ENCODE peak calls at places on chromosomes 13 and 19, in ten cellular contexts. One of them, this sample, is unnamed.

GRCh38 chr13:110113284-110113764 is 193.6 kb downstream of the COL4A1 start:
- DNase-seq in stimulated activated CD4-positive, alpha-beta T cell treated with anti-CD3 and anti-CD28 coated beads, Interleukin-1b, Interleukin-23, amount 100 ng/mL, for 4 hours: no peak
- DNase-seq in endodermal cell: no peak
- DNase-seq in globus pallidus: no peak
- DNase-seq in AG08395: peak; percentile 62
- DNase-seq in activated naive CD4-positive, alpha-beta T cell treated with anti-CD3 and anti-CD28 coated beads, Interleukin-2, amount 50 U/mL, for 72 hours: no peak
- DNase-seq in AG08396: peak; percentile 76
- DNase-seq in central memory CD8-positive, alpha-beta T cell: no peak
- DNase-seq in fibroblast of lung: peak; percentile 84
- DNase-seq in kidney epithelial cell: no peak
- DNase-seq in this sample: no peak

GRCh38 chr13:91540157-91540736 is 141.8 kb downstream of the GPC5 start:
- DNase-seq in globus pallidus: no peak
- DNase-seq in fibroblast of lung: no peak
- DNase-seq in kidney epithelial cell: no peak
- DNase-seq in central memory CD8-positive, alpha-beta T cell: no peak
- DNase-seq in stimulated activated CD4-positive, alpha-beta T cell treated with anti-CD3 and anti-CD28 coated beads, Interleukin-1b, Interleukin-23, amount 100 ng/mL, for 4 hours: no peak
- DNase-seq in endodermal cell: no peak
- DNase-seq in AG08396: no peak
- DNase-seq in activated naive CD4-positive, alpha-beta T cell treated with anti-CD3 and anti-CD28 coated beads, Interleukin-2, amount 50 U/mL, for 72 hours: no peak
- DNase-seq in AG08395: no peak
- DNase-seq in this sample: no peak

GRCh38 chr13:108786578-108787100 is 157.2 kb downstream of the MYO16 start:
- DNase-seq in central memory CD8-positive, alpha-beta T cell: no peak
- DNase-seq in activated naive CD4-positive, alpha-beta T cell treated with anti-CD3 and anti-CD28 coated beads, Interleukin-2, amount 50 U/mL, for 72 hours: no peak
- DNase-seq in globus pallidus: no peak
- DNase-seq in endodermal cell: no peak
- DNase-seq in kidney epithelial cell: no peak
- DNase-seq in AG08395: no peak
- DNase-seq in stimulated activated CD4-positive, alpha-beta T cell treated with anti-CD3 and anti-CD28 coated beads, Interleukin-1b, Interleukin-23, amount 100 ng/mL, for 4 hours: no peak
- DNase-seq in AG08396: no peak
- DNase-seq in fibroblast of lung: no peak
- DNase-seq in this sample: no peak

GRCh38 chr13:109630281-109630680 is 156.1 kb downstream of the IRS2 start:
- DNase-seq in fibroblast of lung: no peak
- DNase-seq in AG08396: no peak
- DNase-seq in globus pallidus: no peak
- DNase-seq in AG08395: no peak
- DNase-seq in central memory CD8-positive, alpha-beta T cell: no peak
- DNase-seq in activated naive CD4-positive, alpha-beta T cell treated with anti-CD3 and anti-CD28 coated beads, Interleukin-2, amount 50 U/mL, for 72 hours: no peak
- DNase-seq in endodermal cell: no peak
- DNase-seq in stimulated activated CD4-positive, alpha-beta T cell treated with anti-CD3 and anti-CD28 coated beads, Interleukin-1b, Interleukin-23, amount 100 ng/mL, for 4 hours: no peak
- DNase-seq in kidney epithelial cell: no peak
- DNase-seq in this sample: no peak

GRCh38 chr19:18522124-18522861 is 423 bp upstream of the ELL start:
- DNase-seq in kidney epithelial cell: peak; percentile 98
- DNase-seq in fibroblast of lung: peak; percentile 100
- DNase-seq in central memory CD8-positive, alpha-beta T cell: peak; percentile 100
- DNase-seq in globus pallidus: peak; percentile 100
- DNase-seq in stimulated activated CD4-positive, alpha-beta T cell treated with anti-CD3 and anti-CD28 coated beads, Interleukin-1b, Interleukin-23, amount 100 ng/mL, for 4 hours: peak; percentile 100
- DNase-seq in AG08396: peak; percentile 97
- DNase-seq in AG08395: peak; percentile 99
- DNase-seq in activated naive CD4-positive, alpha-beta T cell treated with anti-CD3 and anti-CD28 coated beads, Interleukin-2, amount 50 U/mL, for 72 hours: peak; percentile 100
- DNase-seq in endodermal cell: peak; percentile 100
- DNase-seq in this sample: peak; percentile 99

GRCh38 chr19:10010247-10010691 is at the start of gene COL5A3:
- DNase-seq in stimulated activated CD4-positive, alpha-beta T cell treated with anti-CD3 and anti-CD28 coated beads, Interleukin-1b, Interleukin-23, amount 100 ng/mL, for 4 hours: no peak
- DNase-seq in AG08396: peak; percentile 89
- DNase-seq in central memory CD8-positive, alpha-beta T cell: no peak
- DNase-seq in endodermal cell: peak; percentile 69
- DNase-seq in AG08395: peak; percentile 88
- DNase-seq in activated naive CD4-positive, alpha-beta T cell treated with anti-CD3 and anti-CD28 coated beads, Interleukin-2, amount 50 U/mL, for 72 hours: no peak
- DNase-seq in kidney epithelial cell: no peak
- DNase-seq in fibroblast of lung: no peak
- DNase-seq in globus pallidus: no peak
- DNase-seq in this sample: no peak

GRCh38 chr19:58408152-58409009 is at the start of gene ZNF584:
- DNase-seq in AG08395: peak; percentile 96
- DNase-seq in fibroblast of lung: peak; percentile 93
- DNase-seq in central memory CD8-positive, alpha-beta T cell: peak; percentile 86
- DNase-seq in stimulated activated CD4-positive, alpha-beta T cell treated with anti-CD3 and anti-CD28 coated beads, Interleukin-1b, Interleukin-23, amount 100 ng/mL, for 4 hours: peak; percentile 91
- DNase-seq in globus pallidus: peak; percentile 96
- DNase-seq in AG08396: peak; percentile 97
- DNase-seq in endodermal cell: peak; percentile 98
- DNase-seq in kidney epithelial cell: peak; percentile 77
- DNase-seq in activated naive CD4-positive, alpha-beta T cell treated with anti-CD3 and anti-CD28 coated beads, Interleukin-2, amount 50 U/mL, for 72 hours: peak; percentile 97
- DNase-seq in this sample: peak; percentile 79

GRCh38 chr19:47406711-47407416 is 12.5 kb downstream of the MEIS3 start:
- DNase-seq in activated naive CD4-positive, alpha-beta T cell treated with anti-CD3 and anti-CD28 coated beads, Interleukin-2, amount 50 U/mL, for 72 hours: no peak
- DNase-seq in endodermal cell: peak; percentile 87
- DNase-seq in central memory CD8-positive, alpha-beta T cell: no peak
- DNase-seq in AG08396: no peak
- DNase-seq in fibroblast of lung: no peak
- DNase-seq in kidney epithelial cell: no peak
- DNase-seq in AG08395: no peak
- DNase-seq in globus pallidus: no peak
- DNase-seq in stimulated activated CD4-positive, alpha-beta T cell treated with anti-CD3 and anti-CD28 coated beads, Interleukin-1b, Interleukin-23, amount 100 ng/mL, for 4 hours: no peak
- DNase-seq in this sample: no peak

GRCh38 chr19:572891-573825 is 762 bp downstream of the BSG start:
- DNase-seq in endodermal cell: peak; percentile 73
- DNase-seq in globus pallidus: no peak
- DNase-seq in AG08396: peak; percentile 85
- DNase-seq in kidney epithelial cell: no peak
- DNase-seq in AG08395: peak; percentile 71
- DNase-seq in activated naive CD4-positive, alpha-beta T cell treated with anti-CD3 and anti-CD28 coated beads, Interleukin-2, amount 50 U/mL, for 72 hours: no peak
- DNase-seq in fibroblast of lung: peak; percentile 45
- DNase-seq in stimulated activated CD4-positive, alpha-beta T cell treated with anti-CD3 and anti-CD28 coated beads, Interleukin-1b, Interleukin-23, amount 100 ng/mL, for 4 hours: no peak
- DNase-seq in central memory CD8-positive, alpha-beta T cell: no peak
- DNase-seq in this sample: no peak

GRCh38 chr13:65959305-65959704 is 1270.8 kb downstream of the PCDH9 start:
- DNase-seq in AG08395: no peak
- DNase-seq in activated naive CD4-positive, alpha-beta T cell treated with anti-CD3 and anti-CD28 coated beads, Interleukin-2, amount 50 U/mL, for 72 hours: no peak
- DNase-seq in AG08396: no peak
- DNase-seq in kidney epithelial cell: no peak
- DNase-seq in central memory CD8-positive, alpha-beta T cell: no peak
- DNase-seq in globus pallidus: no peak
- DNase-seq in stimulated activated CD4-positive, alpha-beta T cell treated with anti-CD3 and anti-CD28 coated beads, Interleukin-1b, Interleukin-23, amount 100 ng/mL, for 4 hours: no peak
- DNase-seq in fibroblast of lung: peak; percentile 23
- DNase-seq in endodermal cell: no peak
- DNase-seq in this sample: no peak

GRCh38 chr13:59088716-59089115 is 1075.0 kb downstream of the DIAPH3 start:
- DNase-seq in globus pallidus: no peak
- DNase-seq in stimulated activated CD4-positive, alpha-beta T cell treated with anti-CD3 and anti-CD28 coated beads, Interleukin-1b, Interleukin-23, amount 100 ng/mL, for 4 hours: no peak
- DNase-seq in kidney epithelial cell: peak; percentile 21
- DNase-seq in fibroblast of lung: peak; percentile 91
- DNase-seq in AG08396: no peak
- DNase-seq in endodermal cell: no peak
- DNase-seq in central memory CD8-positive, alpha-beta T cell: no peak
- DNase-seq in AG08395: no peak
- DNase-seq in activated naive CD4-positive, alpha-beta T cell treated with anti-CD3 and anti-CD28 coated beads, Interleukin-2, amount 50 U/mL, for 72 hours: no peak
- DNase-seq in this sample: no peak

GRCh38 chr13:97434417-97435296 is 688 bp downstream of the RAP2A start:
- DNase-seq in globus pallidus: peak; percentile 40
- DNase-seq in stimulated activated CD4-positive, alpha-beta T cell treated with anti-CD3 and anti-CD28 coated beads, Interleukin-1b, Interleukin-23, amount 100 ng/mL, for 4 hours: peak; percentile 15
- DNase-seq in central memory CD8-positive, alpha-beta T cell: peak; percentile 23
- DNase-seq in AG08395: no peak
- DNase-seq in AG08396: peak; percentile 9
- DNase-seq in activated naive CD4-positive, alpha-beta T cell treated with anti-CD3 and anti-CD28 coated beads, Interleukin-2, amount 50 U/mL, for 72 hours: peak; percentile 58
- DNase-seq in kidney epithelial cell: no peak
- DNase-seq in fibroblast of lung: peak; percentile 41
- DNase-seq in endodermal cell: peak; percentile 75
- DNase-seq in this sample: no peak

GRCh38 chr13:30341815-30342570 is 34.6 kb upstream of the KATNAL1 start:
- DNase-seq in stimulated activated CD4-positive, alpha-beta T cell treated with anti-CD3 and anti-CD28 coated beads, Interleukin-1b, Interleukin-23, amount 100 ng/mL, for 4 hours: no peak
- DNase-seq in endodermal cell: no peak
- DNase-seq in activated naive CD4-positive, alpha-beta T cell treated with anti-CD3 and anti-CD28 coated beads, Interleukin-2, amount 50 U/mL, for 72 hours: no peak
- DNase-seq in globus pallidus: peak; percentile 72
- DNase-seq in AG08395: peak; percentile 92
- DNase-seq in kidney epithelial cell: peak; percentile 37
- DNase-seq in central memory CD8-positive, alpha-beta T cell: no peak
- DNase-seq in fibroblast of lung: peak; percentile 96
- DNase-seq in AG08396: peak; percentile 86
- DNase-seq in this sample: no peak

GRCh38 chr13:66518068-66518467 is 712.1 kb downstream of the PCDH9 start:
- DNase-seq in activated naive CD4-positive, alpha-beta T cell treated with anti-CD3 and anti-CD28 coated beads, Interleukin-2, amount 50 U/mL, for 72 hours: no peak
- DNase-seq in globus pallidus: no peak
- DNase-seq in kidney epithelial cell: no peak
- DNase-seq in AG08395: no peak
- DNase-seq in AG08396: no peak
- DNase-seq in endodermal cell: no peak
- DNase-seq in fibroblast of lung: no peak
- DNase-seq in central memory CD8-positive, alpha-beta T cell: no peak
- DNase-seq in stimulated activated CD4-positive, alpha-beta T cell treated with anti-CD3 and anti-CD28 coated beads, Interleukin-1b, Interleukin-23, amount 100 ng/mL, for 4 hours: no peak
- DNase-seq in this sample: no peak

GRCh38 chr13:80339841-80340642 is 884 bp downstream of the SPRY2 start:
- DNase-seq in kidney epithelial cell: no peak
- DNase-seq in AG08395: peak; percentile 21
- DNase-seq in endodermal cell: peak; percentile 71
- DNase-seq in central memory CD8-positive, alpha-beta T cell: no peak
- DNase-seq in fibroblast of lung: peak; percentile 54
- DNase-seq in stimulated activated CD4-positive, alpha-beta T cell treated with anti-CD3 and anti-CD28 coated beads, Interleukin-1b, Interleukin-23, amount 100 ng/mL, for 4 hours: no peak
- DNase-seq in activated naive CD4-positive, alpha-beta T cell treated with anti-CD3 and anti-CD28 coated beads, Interleukin-2, amount 50 U/mL, for 72 hours: no peak
- DNase-seq in globus pallidus: peak; percentile 59
- DNase-seq in AG08396: peak; percentile 45
- DNase-seq in this sample: no peak

GRCh38 chr19:48367855-48368254 is 3.7 kb downstream of the SYNGR4 start:
- DNase-seq in globus pallidus: no peak
- DNase-seq in AG08396: no peak
- DNase-seq in kidney epithelial cell: no peak
- DNase-seq in central memory CD8-positive, alpha-beta T cell: no peak
- DNase-seq in stimulated activated CD4-positive, alpha-beta T cell treated with anti-CD3 and anti-CD28 coated beads, Interleukin-1b, Interleukin-23, amount 100 ng/mL, for 4 hours: no peak
- DNase-seq in activated naive CD4-positive, alpha-beta T cell treated with anti-CD3 and anti-CD28 coated beads, Interleukin-2, amount 50 U/mL, for 72 hours: no peak
- DNase-seq in endodermal cell: no peak
- DNase-seq in AG08395: no peak
- DNase-seq in fibroblast of lung: no peak
- DNase-seq in this sample: no peak

GRCh38 chr13:23644527-23644926 is 74.3 kb downstream of the TNFRSF19 start:
- DNase-seq in stimulated activated CD4-positive, alpha-beta T cell treated with anti-CD3 and anti-CD28 coated beads, Interleukin-1b, Interleukin-23, amount 100 ng/mL, for 4 hours: no peak
- DNase-seq in activated naive CD4-positive, alpha-beta T cell treated with anti-CD3 and anti-CD28 coated beads, Interleukin-2, amount 50 U/mL, for 72 hours: no peak
- DNase-seq in central memory CD8-positive, alpha-beta T cell: no peak
- DNase-seq in kidney epithelial cell: no peak
- DNase-seq in AG08396: no peak
- DNase-seq in fibroblast of lung: peak; percentile 90
- DNase-seq in AG08395: no peak
- DNase-seq in globus pallidus: no peak
- DNase-seq in endodermal cell: no peak
- DNase-seq in this sample: no peak

GRCh38 chr13:90055121-90055520 is 1292.4 kb upstream of the MIR17HG start:
- DNase-seq in activated naive CD4-positive, alpha-beta T cell treated with anti-CD3 and anti-CD28 coated beads, Interleukin-2, amount 50 U/mL, for 72 hours: no peak
- DNase-seq in fibroblast of lung: peak; percentile 44
- DNase-seq in AG08395: no peak
- DNase-seq in kidney epithelial cell: peak; percentile 9
- DNase-seq in AG08396: no peak
- DNase-seq in stimulated activated CD4-positive, alpha-beta T cell treated with anti-CD3 and anti-CD28 coated beads, Interleukin-1b, Interleukin-23, amount 100 ng/mL, for 4 hours: no peak
- DNase-seq in globus pallidus: no peak
- DNase-seq in endodermal cell: no peak
- DNase-seq in central memory CD8-positive, alpha-beta T cell: no peak
- DNase-seq in this sample: no peak

GRCh38 chr13:49125964-49126363 is 94.2 kb upstream of the MLNR start:
- DNase-seq in endodermal cell: no peak
- DNase-seq in AG08396: no peak
- DNase-seq in stimulated activated CD4-positive, alpha-beta T cell treated with anti-CD3 and anti-CD28 coated beads, Interleukin-1b, Interleukin-23, amount 100 ng/mL, for 4 hours: no peak
- DNase-seq in AG08395: no peak
- DNase-seq in kidney epithelial cell: no peak
- DNase-seq in fibroblast of lung: no peak
- DNase-seq in activated naive CD4-positive, alpha-beta T cell treated with anti-CD3 and anti-CD28 coated beads, Interleukin-2, amount 50 U/mL, for 72 hours: no peak
- DNase-seq in globus pallidus: no peak
- DNase-seq in central memory CD8-positive, alpha-beta T cell: no peak
- DNase-seq in this sample: no peak

GRCh38 chr13:69597088-69597487 is 510.5 kb upstream of the ATXN8OS start:
- DNase-seq in AG08396: no peak
- DNase-seq in kidney epithelial cell: no peak
- DNase-seq in AG08395: no peak
- DNase-seq in stimulated activated CD4-positive, alpha-beta T cell treated with anti-CD3 and anti-CD28 coated beads, Interleukin-1b, Interleukin-23, amount 100 ng/mL, for 4 hours: no peak
- DNase-seq in central memory CD8-positive, alpha-beta T cell: no peak
- DNase-seq in endodermal cell: no peak
- DNase-seq in activated naive CD4-positive, alpha-beta T cell treated with anti-CD3 and anti-CD28 coated beads, Interleukin-2, amount 50 U/mL, for 72 hours: no peak
- DNase-seq in fibroblast of lung: no peak
- DNase-seq in globus pallidus: no peak
- DNase-seq in this sample: no peak